ENCODE peak calls at places on chromosomes 13 and 19, in eight cellular contexts. P is stomach, R is A549, I is transverse colon, L is upper lobe of left lung, Z is SK-N-SH, F is suprapubic skin, D is sigmoid colon. T is an unnamed sample.

GRCh38 chr13:76882431-76882830 is 3.8 kb downstream of the KCTD12 start:
- DNase-seq in P (no peak), R (no peak), I (peak; percentile 11), L (peak; percentile 41), Z (no peak), F (no peak), D (no peak), T (no peak)

GRCh38 chr13:91360246-91360751 is 12.8 kb downstream of the MIR17HG start:
- DNase-seq in P (no peak), R (no peak), I (no peak), L (no peak), Z (no peak), F (no peak), D (no peak), T (no peak)

GRCh38 chr13:21014139-21014665 is 47.2 kb downstream of the LATS2 start:
- DNase-seq in P (no peak), R (no peak), I (no peak), L (no peak), Z (no peak), F (no peak), D (no peak), T (no peak)

GRCh38 chr13:73835138-73835721 is 299.0 kb downstream of the KLF12 start:
- DNase-seq in P (no peak), R (peak; percentile 28), I (no peak), L (no peak), Z (peak; percentile 33), F (no peak), D (no peak), T (no peak)

GRCh38 chr13:50226515-50227147 is 211.4 kb downstream of the KCNRG start:
- DNase-seq in P (no peak), R (no peak), I (no peak), L (no peak), Z (no peak), F (no peak), D (no peak), T (no peak)

GRCh38 chr19:48836089-48837017 is at the start of gene HSD17B14:
- DNase-seq in P (no peak), R (no peak), I (peak; percentile 23), L (peak; percentile 61), Z (peak; percentile 67), F (peak; percentile 83), D (peak; percentile 83), T (no peak)

GRCh38 chr19:46536391-46536790 is 40.7 kb upstream of the PNMA8B start:
- DNase-seq in P (no peak), R (no peak), I (no peak), L (no peak), Z (no peak), F (no peak), D (peak; percentile 15), T (no peak)

GRCh38 chr19:55485439-55486011 is 537 bp downstream of the NAT14 start:
- DNase-seq in P (no peak), R (no peak), I (no peak), L (peak; percentile 12), Z (no peak), F (no peak), D (peak; percentile 73), T (no peak)

GRCh38 chr13:23510979-23511735 is 59.1 kb upstream of the TNFRSF19 start:
- DNase-seq in P (no peak), R (no peak), I (no peak), L (no peak), Z (no peak), F (no peak), D (no peak), T (no peak)

GRCh38 chr19:54523403-54523802 is 20.8 kb downstream of the LAIR2 start:
- DNase-seq in P (no peak), R (no peak), I (no peak), L (no peak), Z (no peak), F (no peak), D (no peak), T (no peak)

GRCh38 chr19:40805258-40805868 is 6.4 kb downstream of the EGLN2 start:
- DNase-seq in P (peak; percentile 73), R (no peak), I (peak; percentile 64), L (peak; percentile 65), Z (no peak), F (no peak), D (no peak), T (no peak)

GRCh38 chr13:39918837-39919236 is 263.4 kb downstream of the COG6 start:
- DNase-seq in P (no peak), R (no peak), I (no peak), L (no peak), Z (no peak), F (no peak), D (no peak), T (no peak)

GRCh38 chr13:21733475-21734311 is 62.8 kb downstream of the FGF9 start:
- DNase-seq in P (no peak), R (no peak), I (no peak), L (no peak), Z (no peak), F (no peak), D (no peak), T (no peak)

GRCh38 chr19:23799321-23799720 is 40.6 kb upstream of the ZNF681 start:
- DNase-seq in P (no peak), R (no peak), I (no peak), L (no peak), Z (no peak), F (no peak), D (no peak), T (no peak)

GRCh38 chr13:101523732-101524131 is 71.3 kb downstream of the ITGBL1 start:
- DNase-seq in P (no peak), R (no peak), I (no peak), L (no peak), Z (no peak), F (no peak), D (no peak), T (no peak)

GRCh38 chr13:41652735-41653361 is 195.5 kb downstream of the RGCC start:
- DNase-seq in P (no peak), R (peak; percentile 7), I (no peak), L (no peak), Z (peak; percentile 60), F (no peak), D (no peak), T (no peak)

GRCh38 chr19:8377598-8377997 is 12.6 kb upstream of the RAB11B start:
- DNase-seq in P (no peak), R (no peak), I (no peak), L (no peak), Z (no peak), F (no peak), D (peak; percentile 29), T (no peak)

DNA sequence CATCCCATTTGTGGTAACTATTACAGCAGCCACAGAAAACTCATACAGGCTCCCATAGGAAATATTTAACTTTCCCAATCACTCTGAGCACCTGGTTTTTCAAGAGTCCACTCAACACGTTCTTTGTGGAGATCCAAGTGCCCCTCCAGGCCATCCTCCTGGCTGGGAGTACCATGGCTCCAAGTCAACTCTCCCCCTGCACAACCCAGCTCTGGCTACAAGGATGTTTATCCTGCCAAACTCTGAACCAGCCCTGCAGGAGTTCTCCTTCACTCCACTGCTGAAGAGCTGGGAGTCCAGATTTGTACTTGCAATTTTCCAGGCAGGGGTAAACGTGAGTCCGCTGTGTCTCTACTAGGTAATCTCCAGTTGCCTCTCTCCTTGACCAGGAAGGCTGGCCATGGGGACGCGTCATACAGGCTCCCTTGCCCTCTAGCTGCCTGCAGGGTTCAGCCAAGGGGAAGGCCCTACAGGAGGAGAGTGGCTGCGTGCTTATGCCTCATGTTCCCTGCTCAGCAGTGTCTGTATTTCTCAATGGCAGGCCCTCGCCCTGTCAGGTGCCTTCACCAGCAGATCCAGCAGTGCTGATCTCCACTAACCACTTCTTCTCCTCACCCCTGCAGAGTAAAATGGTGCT is 29.9 kb upstream of the ARGLU1 start:
- DNase-seq in P (no peak), R (no peak), I (no peak), L (peak; percentile 82), Z (no peak), F (no peak), D (no peak), T (no peak)
- TF ChIP-seq EP300 in P (no peak), R (no peak), I (no peak), L (no peak), Z (no peak), F (no peak), D (no peak), T (no peak)

GRCh38 chr13:110240352-110240751 is 66.6 kb downstream of the COL4A1 start:
- DNase-seq in P (no peak), R (no peak), I (no peak), L (no peak), Z (no peak), F (no peak), D (no peak), T (no peak)

GRCh38 chr13:110240943-110241342 is 66.0 kb downstream of the COL4A1 start:
- DNase-seq in P (no peak), R (no peak), I (no peak), L (no peak), Z (no peak), F (no peak), D (no peak), T (no peak)

GRCh38 chr13:110244096-110244830 is 62.7 kb downstream of the COL4A1 start:
- DNase-seq in P (no peak), R (no peak), I (no peak), L (no peak), Z (no peak), F (no peak), D (no peak), T (no peak)

GRCh38 chr13:110244926-110245325 is 62.0 kb downstream of the COL4A1 start:
- DNase-seq in P (no peak), R (no peak), I (no peak), L (no peak), Z (no peak), F (no peak), D (no peak), T (no peak)

GRCh38 chr13:110242615-110243014 is 64.3 kb downstream of the COL4A1 start:
- DNase-seq in P (no peak), R (no peak), I (no peak), L (no peak), Z (no peak), F (no peak), D (no peak), T (no peak)
- H3K4me1 ChIP-seq in P (peaks cover 56% of the 10 kb centered on the region), R (peaks cover 2% of the 10 kb centered on the region), I (peaks cover 2% of the 10 kb centered on the region), L (peaks cover 46% of the 10 kb centered on the region), Z (peaks cover 34% of the 10 kb centered on the region), F (peaks cover 39% of the 10 kb centered on the region), D (peaks cover 93% of the 10 kb centered on the region), T (peaks cover 87% of the 10 kb centered on the region)

DNA sequence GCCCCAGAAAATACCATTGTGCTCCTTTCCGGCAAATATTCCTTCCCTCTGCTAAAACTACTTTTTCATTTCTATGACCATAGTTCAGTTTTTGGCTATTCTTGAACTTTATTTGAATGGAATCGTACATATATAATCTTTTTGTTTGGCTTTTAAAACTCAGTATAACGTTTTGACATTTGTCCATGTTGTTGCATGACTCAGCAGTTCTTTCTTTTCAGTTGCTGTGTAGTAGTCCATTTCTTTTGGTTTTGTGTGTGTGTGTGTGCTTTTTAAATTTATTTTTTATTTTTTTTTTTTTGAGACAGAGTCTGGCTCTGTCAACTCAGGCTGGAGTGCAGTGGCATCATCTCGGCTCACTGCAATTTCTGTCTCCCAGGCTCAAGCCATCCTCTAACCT is 35.0 kb downstream of the ITM2B start:
- DNase-seq in P (no peak), R (no peak), I (no peak), L (no peak), Z (no peak), F (no peak), D (no peak), T (no peak)
- H3K9me3 ChIP-seq in P (no peaks in the 10 kb centered on the region), R (no peaks in the 10 kb centered on the region), I (no peaks in the 10 kb centered on the region), L (no peaks in the 10 kb centered on the region), Z (no peaks in the 10 kb centered on the region), F (no peaks in the 10 kb centered on the region), D (no peaks in the 10 kb centered on the region), T (no peaks in the 10 kb centered on the region)

GRCh38 chr13:95404141-95404882 is 103.1 kb upstream of the ABCC4 start:
- DNase-seq in P (peak; percentile 84), R (peak; percentile 77), I (peak; percentile 81), L (peak; percentile 85), Z (peak; percentile 81), F (peak; percentile 88), D (peak; percentile 91), T (peak; percentile 79)

GRCh38 chr13:95403349-95404140 is 102.3 kb upstream of the ABCC4 start:
- DNase-seq in P (no peak), R (no peak), I (no peak), L (no peak), Z (no peak), F (no peak), D (no peak), T (no peak)
- TF ChIP-seq EP300 in P (no peak), R (no peak), I (no peak), L (no peak), Z (no peak), F (no peak), D (no peak), T (no peak)